ENCODE peak calls at places on chromosomes 3 and 15, in seven cellular contexts. M, O, Y, P, D, K and T are unnamed samples.

GRCh38 chr3:61178167-61178566 is 73.1 kb downstream of the FHIT start:
- DNase-seq in M (no peak), O (no peak), Y (no peak), P (no peak), D (no peak), K (no peak), T (no peak)

GRCh38 chr3:46017720-46018119 is 9.6 kb downstream of the XCR1 start:
- DNase-seq in M (no peak), O (peak; percentile 73), Y (peak; percentile 41), P (peak; percentile 61), D (no peak), K (no peak), T (peak; percentile 7)

GRCh38 chr3:63193647-63194046 is 84.5 kb upstream of the SYNPR start:
- DNase-seq in M (peak; percentile 2), O (peak; percentile 78), Y (no peak), P (no peak), D (no peak), K (peak; percentile 65), T (no peak)

GRCh38 chr15:80152896-80153876 is at the start of gene FAH:
- DNase-seq in M (peak; percentile 49), O (peak; percentile 84), Y (peak; percentile 70), P (no peak), D (peak; percentile 53), K (peak; percentile 3), T (no peak)

GRCh38 chr15:59349715-59350420 is 22.8 kb downstream of the MYO1E start:
- DNase-seq in M (peak; percentile 84), O (peak; percentile 96), Y (peak; percentile 46), P (no peak), D (peak; percentile 94), K (no peak), T (no peak)

GRCh38 chr3:58029842-58030584 is 21.8 kb downstream of the FLNB start:
- DNase-seq in M (no peak), O (no peak), Y (no peak), P (no peak), D (no peak), K (no peak), T (no peak)

GRCh38 chr3:149388001-149388435 is 10.6 kb upstream of the TM4SF1 start:
- DNase-seq in M (no peak), O (peak; percentile 90), Y (no peak), P (no peak), D (peak; percentile 99), K (no peak), T (no peak)

GRCh38 chr3:46907271-46907670 is 29.8 kb downstream of the PTH1R start:
- DNase-seq in M (no peak), O (no peak), Y (no peak), P (peak; percentile 38), D (no peak), K (no peak), T (no peak)

GRCh38 chr15:92392462-92392861 is 1.2 kb upstream of the ST8SIA2 start:
- DNase-seq in M (no peak), O (no peak), Y (no peak), P (no peak), D (no peak), K (no peak), T (no peak)

GRCh38 chr3:114151091-114151490 is 27.8 kb downstream of the DRD3 start:
- DNase-seq in M (no peak), O (no peak), Y (no peak), P (no peak), D (no peak), K (no peak), T (no peak)

GRCh38 chr15:63243101-63243500 is 34.3 kb upstream of the APH1B start:
- DNase-seq in M (no peak), O (peak; percentile 88), Y (no peak), P (no peak), D (peak; percentile 74), K (no peak), T (no peak)

GRCh38 chr3:8756671-8757070 is 12.7 kb downstream of the OXTR start:
- DNase-seq in M (no peak), O (peak; percentile 68), Y (no peak), P (no peak), D (peak; percentile 29), K (no peak), T (no peak)

GRCh38 chr3:140500473-140500872 is 177.4 kb upstream of the TRIM42 start:
- DNase-seq in M (no peak), O (no peak), Y (no peak), P (no peak), D (no peak), K (no peak), T (peak; percentile 57)

GRCh38 chr3:197454014-197454413 is 101.8 kb downstream of the BDH1 start:
- DNase-seq in M (peak; percentile 53), O (peak; percentile 36), Y (no peak), P (no peak), D (no peak), K (no peak), T (no peak)

GRCh38 chr3:112390783-112391641 is 58.1 kb downstream of the CD200 start:
- DNase-seq in M (peak; percentile 94), O (peak; percentile 81), Y (no peak), P (no peak), D (peak; percentile 98), K (no peak), T (no peak)

GRCh38 chr15:75723171-75723846 is 10.7 kb upstream of the CSPG4 start:
- DNase-seq in M (no peak), O (peak; percentile 36), Y (no peak), P (peak; percentile 41), D (no peak), K (no peak), T (no peak)

GRCh38 chr15:63449711-63450110 is 54.7 kb upstream of the USP3 start:
- DNase-seq in M (no peak), O (peak; percentile 41), Y (no peak), P (no peak), D (no peak), K (no peak), T (no peak)

GRCh38 chr15:70160803-70161565 is 63.3 kb upstream of the TLE3 start:
- DNase-seq in M (no peak), O (no peak), Y (no peak), P (no peak), D (no peak), K (no peak), T (no peak)

GRCh38 chr3:142088522-142088921 is 60.8 kb downstream of the TFDP2 start:
- DNase-seq in M (no peak), O (peak; percentile 37), Y (no peak), P (no peak), D (no peak), K (no peak), T (no peak)

GRCh38 chr3:11201246-11202024 is 47.1 kb downstream of the HRH1 start:
- DNase-seq in M (no peak), O (peak; percentile 45), Y (no peak), P (no peak), D (no peak), K (no peak), T (no peak)

GRCh38 chr3:170418422-170419300 is at the start of gene CLDN11:
- DNase-seq in M (no peak), O (peak; percentile 78), Y (peak; percentile 27), P (no peak), D (peak; percentile 75), K (peak; percentile 44), T (no peak)

GRCh38 chr3:150013801-150014200 is 43.1 kb upstream of the PFN2 start:
- DNase-seq in M (no peak), O (no peak), Y (no peak), P (no peak), D (no peak), K (no peak), T (no peak)

GRCh38 chr3:196638922-196639516 is 475 bp upstream of the NRROS start:
- DNase-seq in M (no peak), O (peak; percentile 24), Y (no peak), P (no peak), D (no peak), K (no peak), T (no peak)

GRCh38 chr15:63387741-63388468 is 6.3 kb upstream of the CA12 start:
- DNase-seq in M (no peak), O (no peak), Y (no peak), P (no peak), D (no peak), K (no peak), T (no peak)

GRCh38 chr3:50324351-50325144 is 2.0 kb upstream of the HYAL2 start:
- DNase-seq in M (no peak), O (peak; percentile 75), Y (no peak), P (peak; percentile 81), D (peak; percentile 61), K (peak; percentile 11), T (no peak)

GRCh38 chr3:134327594-134327975 is 46.7 kb downstream of the AMOTL2 start:
- DNase-seq in M (peak; percentile 67), O (peak; percentile 95), Y (no peak), P (no peak), D (peak; percentile 83), K (no peak), T (no peak)

GRCh38 chr15:98946301-98947255 is 61.0 kb downstream of the PGPEP1L start:
- DNase-seq in M (no peak), O (peak; percentile 52), Y (no peak), P (no peak), D (peak; percentile 26), K (no peak), T (no peak)

GRCh38 chr3:141229132-141229531 is 2.5 kb upstream of the PXYLP1 start:
- DNase-seq in M (no peak), O (no peak), Y (no peak), P (no peak), D (no peak), K (no peak), T (no peak)

GRCh38 chr15:40991355-40991754 is 38.1 kb downstream of the CHAC1 start:
- DNase-seq in M (no peak), O (no peak), Y (no peak), P (no peak), D (no peak), K (no peak), T (no peak)

GRCh38 chr3:160577551-160578195 is 12.3 kb upstream of the KPNA4 start:
- DNase-seq in M (peak; percentile 27), O (no peak), Y (no peak), P (no peak), D (peak; percentile 21), K (no peak), T (no peak)

GRCh38 chr3:181457190-181457589 is 254.5 kb upstream of the SOX2 start:
- DNase-seq in M (peak; percentile 78), O (no peak), Y (no peak), P (no peak), D (no peak), K (no peak), T (no peak)

GRCh38 chr3:31165399-31165860 is 271.0 kb upstream of the GADL1 start:
- DNase-seq in M (no peak), O (peak; percentile 36), Y (peak; percentile 57), P (peak; percentile 60), D (peak; percentile 11), K (peak; percentile 52), T (no peak)

GRCh38 chr15:31352283-31352880 is 25.7 kb downstream of the KLF13 start:
- DNase-seq in M (no peak), O (peak; percentile 42), Y (no peak), P (peak; percentile 64), D (peak; percentile 4), K (no peak), T (no peak)

GRCh38 chr15:40190591-40190990 is 29.7 kb downstream of the BUB1B start:
- DNase-seq in M (no peak), O (peak; percentile 79), Y (no peak), P (no peak), D (peak; percentile 83), K (no peak), T (no peak)

GRCh38 chr3:145815707-145816413 is 345.1 kb downstream of the PLOD2 start:
- DNase-seq in M (no peak), O (no peak), Y (no peak), P (no peak), D (no peak), K (no peak), T (no peak)

GRCh38 chr3:106528932-106529331 is 660.1 kb upstream of the CBLB start:
- DNase-seq in M (no peak), O (no peak), Y (no peak), P (no peak), D (no peak), K (no peak), T (no peak)

GRCh38 chr15:100869151-100869999 is 10.3 kb upstream of the ALDH1A3 start:
- DNase-seq in M (no peak), O (no peak), Y (no peak), P (no peak), D (no peak), K (no peak), T (no peak)

GRCh38 chr3:134771962-134772361 is 23.1 kb upstream of the EPHB1 start:
- DNase-seq in M (no peak), O (no peak), Y (no peak), P (no peak), D (no peak), K (no peak), T (peak; percentile 79)